ENCODE peak calls at places on chromosome 10, in four cellular contexts. W is HepG2, N is GM12878, Y is K562. C is an unnamed sample.
A peak's percentile ranks its signal among the peaks of the same experiment; 100 is the strongest.

GRCh38 chr10:49761789-49762565 is at the start of gene OGDHL:
- DNase-seq in N (no peak), Y (peak; percentile 99), W (peak; percentile 28), C (peak; percentile 83)

GRCh38 chr10:104349623-104350142 is 4.0 kb upstream of the CFAP58 start:
- DNase-seq in Y (no peak), N (peak; percentile 78), W (peak; percentile 79), C (no peak)

GRCh38 chr10:132961-133898 is 2.0 kb upstream of the ZMYND11 start:
- DNase-seq in Y (no peak), W (peak; percentile 80), N (no peak), C (no peak)

GRCh38 chr10:58064714-58065528 is 202.8 kb downstream of the IPMK start:
- DNase-seq in W (peak; percentile 35), Y (peak; percentile 22), N (no peak), C (peak; percentile 25)

GRCh38 chr10:72340510-72340895 is 14.2 kb downstream of the DNAJB12 start:
- DNase-seq in W (no peak), Y (peak; percentile 84), N (no peak), C (peak; percentile 90)

GRCh38 chr10:7107287-7107686 is 303.5 kb downstream of the SFMBT2 start:
- DNase-seq in Y (no peak), N (no peak), W (no peak), C (no peak)

GRCh38 chr10:38118072-38118807 is 24.1 kb downstream of the ZNF37A start:
- DNase-seq in W (no peak), Y (no peak), N (no peak), C (no peak)

GRCh38 chr10:51462076-51462779 is 237.2 kb downstream of the CSTF2T start:
- DNase-seq in W (no peak), Y (no peak), N (no peak), C (no peak)

GRCh38 chr10:43573250-43574034 is 974 bp downstream of the ZNF239 start:
- DNase-seq in N (no peak), Y (no peak), W (no peak), C (peak; percentile 13)

GRCh38 chr10:89138755-89139154 is 68.4 kb downstream of the CH25H start:
- DNase-seq in W (no peak), Y (no peak), N (no peak), C (no peak)

GRCh38 chr10:98463976-98464754 is 17.4 kb upstream of the HPS1 start:
- DNase-seq in W (no peak), Y (no peak), N (no peak), C (no peak)

GRCh38 chr10:68340358-68341080 is 7.8 kb upstream of the PBLD start:
- DNase-seq in N (no peak), W (no peak), Y (no peak), C (no peak)

GRCh38 chr10:57017356-57018037 is 656.4 kb upstream of the ZWINT start:
- DNase-seq in W (no peak), N (no peak), Y (no peak), C (no peak)

GRCh38 chr10:59283456-59284082 is 78.8 kb downstream of the FAM13C start:
- DNase-seq in Y (no peak), N (no peak), W (no peak), C (no peak)

GRCh38 chr10:27446091-27446918 is 57.8 kb upstream of the RAB18 start:
- DNase-seq in W (peak; percentile 3), N (no peak), Y (no peak), C (no peak)

GRCh38 chr10:76052798-76053473 is 621.5 kb downstream of the LRMDA start:
- DNase-seq in Y (no peak), N (no peak), W (no peak), C (no peak)

GRCh38 chr10:103512591-103513382 is 19.3 kb downstream of the NEURL1 start:
- DNase-seq in N (no peak), Y (no peak), W (peak; percentile 56), C (no peak)

GRCh38 chr10:89954787-89955566 is 253.6 kb downstream of the KIF20B start:
- DNase-seq in Y (no peak), N (peak; percentile 21), W (no peak), C (no peak)

GRCh38 chr10:92125169-92125543 is 165.7 kb downstream of the CPEB3 start:
- DNase-seq in W (no peak), N (no peak), Y (no peak), C (no peak)

GRCh38 chr10:17109475-17110207 is 20.0 kb downstream of the CUBN start:
- DNase-seq in W (no peak), Y (no peak), N (no peak), C (no peak)

GRCh38 chr10:77494789-77495541 is 142.6 kb downstream of the KCNMA1 start:
- DNase-seq in Y (no peak), N (no peak), W (no peak), C (no peak)

GRCh38 chr10:100100651-100101525 is 19.2 kb upstream of the CPN1 start:
- DNase-seq in Y (no peak), W (peak; percentile 76), N (no peak), C (no peak)

GRCh38 chr10:59734063-59734462 is 19.2 kb downstream of the MRLN start:
- DNase-seq in W (no peak), N (no peak), Y (no peak), C (no peak)

GRCh38 chr10:30059209-30060107 is at the start of gene JCAD:
- DNase-seq in W (no peak), N (no peak), Y (peak; percentile 85), C (peak; percentile 83)

GRCh38 chr10:5776150-5776880 is 36.9 kb downstream of the GDI2 start:
- DNase-seq in Y (no peak), W (no peak), N (no peak), C (no peak)

GRCh38 chr10:122407375-122408125 is 33.0 kb downstream of the PLEKHA1 start:
- DNase-seq in Y (no peak), W (no peak), N (no peak), C (no peak)

GRCh38 chr10:117449636-117450035 is 74.4 kb upstream of the PDZD8 start:
- DNase-seq in N (no peak), W (no peak), Y (peak; percentile 28), C (peak; percentile 38)

GRCh38 chr10:137031-137430 is 1.8 kb downstream of the ZMYND11 start:
- DNase-seq in Y (peak; percentile 60), N (no peak), W (peak; percentile 67), C (peak; percentile 38)

GRCh38 chr10:78146200-78146599 is 112.5 kb downstream of the RPS24 start:
- DNase-seq in W (no peak), N (no peak), Y (no peak), C (no peak)

GRCh38 chr10:124961248-124961570 is 19.3 kb downstream of the ZRANB1 start:
- DNase-seq in Y (no peak), N (no peak), W (no peak), C (no peak)

GRCh38 chr10:10716972-10717371 is 300.7 kb upstream of the CELF2 start:
- DNase-seq in N (no peak), Y (no peak), W (no peak), C (no peak)

GRCh38 chr10:10598297-10598696 is 419.4 kb upstream of the CELF2 start:
- DNase-seq in W (no peak), N (no peak), Y (no peak), C (no peak)

GRCh38 chr10:31146496-31147219 is 115.0 kb upstream of the ZNF438 start:
- DNase-seq in Y (no peak), N (no peak), W (no peak), C (no peak)

GRCh38 chr10:38147686-38148085 is 53.5 kb downstream of the ZNF37A start:
- DNase-seq in W (no peak), N (no peak), Y (no peak), C (no peak)

GRCh38 chr10:95278061-95278988 is 12.5 kb downstream of the PDLIM1 start:
- DNase-seq in Y (no peak), N (no peak), W (peak; percentile 92), C (no peak)

GRCh38 chr10:72740526-72740925 is 48.6 kb downstream of the MCU start:
- DNase-seq in Y (no peak), W (peak; percentile 59), N (no peak), C (no peak)

GRCh38 chr10:51832652-51833383 is 133.4 kb upstream of the CSTF2T start:
- DNase-seq in N (peak; percentile 8), Y (no peak), W (peak; percentile 44), C (no peak)

GRCh38 chr10:80442879-80443278 is 11.2 kb upstream of the TSPAN14 start:
- DNase-seq in W (no peak), N (no peak), Y (no peak), C (no peak)

GRCh38 chr10:21925851-21926250 is 77.7 kb downstream of the DNAJC1 start:
- DNase-seq in N (no peak), Y (no peak), W (no peak), C (no peak)

GRCh38 chr10:21919906-21920305 is 83.6 kb downstream of the DNAJC1 start:
- DNase-seq in W (no peak), Y (no peak), N (no peak), C (no peak)

GRCh38 chr10:21919117-21919516 is 84.4 kb downstream of the DNAJC1 start:
- DNase-seq in Y (no peak), W (no peak), N (no peak), C (no peak)

GRCh38 chr10:21924511-21924910 is 79.0 kb downstream of the DNAJC1 start:
- DNase-seq in Y (no peak), N (no peak), W (no peak), C (no peak)

GRCh38 chr10:21920633-21921032 is 82.9 kb downstream of the DNAJC1 start:
- DNase-seq in W (no peak), Y (no peak), N (no peak), C (no peak)
- TF ChIP-seq CBFB in W (no peak), Y (no peak), N (no peak), C (no peak)

DNA sequence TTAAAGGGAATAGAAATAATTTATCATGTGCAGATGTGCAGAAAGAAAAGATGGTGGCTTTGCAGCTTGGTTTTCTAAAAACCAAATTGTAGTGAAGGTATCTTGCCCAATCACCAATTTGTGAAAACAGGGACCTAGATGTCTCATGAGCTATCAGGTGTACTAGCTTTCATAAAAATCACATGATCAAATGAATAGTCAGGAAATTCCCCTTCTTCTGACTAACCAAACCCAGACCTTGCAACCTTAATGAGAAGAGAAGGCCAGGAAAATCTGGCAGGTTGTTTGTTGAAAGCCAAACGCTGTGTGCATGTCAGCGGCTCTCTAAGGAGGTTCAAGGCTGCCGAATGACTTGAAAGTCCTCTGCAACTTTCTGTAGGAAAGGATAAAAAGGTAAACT is 304.4 kb upstream of the NRP1 start:
- DNase-seq in Y (no peak), N (no peak), W (no peak), C (no peak)
- TF ChIP-seq CBFB in Y (no peak), N (no peak), W (no peak), C (no peak)

GRCh38 chr10:110649652-110650264 is 5.6 kb downstream of the RBM20 start:
- DNase-seq in W (no peak), Y (no peak), N (no peak), C (no peak)

GRCh38 chr10:110648743-110649651 is 4.9 kb downstream of the RBM20 start:
- DNase-seq in Y (no peak), W (no peak), N (no peak), C (no peak)

GRCh38 chr10:110650265-110650668 is 6.1 kb downstream of the RBM20 start:
- DNase-seq in N (no peak), Y (no peak), W (no peak), C (no peak)

GRCh38 chr10:110652475-110653118 is 8.5 kb downstream of the RBM20 start:
- DNase-seq in Y (no peak), W (no peak), N (no peak), C (no peak)

GRCh38 chr10:110651044-110651958 is 7.2 kb downstream of the RBM20 start:
- DNase-seq in Y (no peak), W (no peak), N (no peak), C (no peak)
- TF ChIP-seq CBFB in Y (no peak), W (no peak), N (no peak), C (no peak)

GRCh38 chr10:4663162-4663992 is 162.6 kb upstream of the AKR1E2 start:
- DNase-seq in W (peak; percentile 85), N (peak; percentile 15), Y (peak; percentile 35), C (no peak)
- TF ChIP-seq CBFB in W (no peak), N (no peak), Y (no peak), C (no peak)

C was measured in WTC11.